ENCODE peak calls at places on chromosomes 7 and 10, in ten cellular contexts. One of them, this sample, is unnamed.

GRCh38 chr7:120807390-120807789 is 50.6 kb downstream of the TSPAN12 start:
- DNase-seq in stimulated activated CD4-positive, alpha-beta T cell treated with anti-CD3 and anti-CD28 coated beads, TNF-alpha, amount 100 ng/mL, for 24 hours: no peak
- DNase-seq in mucosa of descending colon: no peak
- DNase-seq in body of pancreas: no peak
- DNase-seq in glutamatergic neuron: no peak
- DNase-seq in mucosa of gallbladder: no peak
- DNase-seq in NCI-H2081: no peak
- DNase-seq in hepatic stellate cell: no peak
- DNase-seq in stimulated activated CD8-positive, alpha-beta memory T cell treated with anti-CD3 and anti-CD28 coated beads, Interleukin-7, amount 100 ng/mL, for 4 hours: no peak
- DNase-seq in naive thymus-derived CD4-positive, alpha-beta T cell: no peak
- DNase-seq in this sample: no peak

GRCh38 chr7:158368449-158368848 is 219.2 kb downstream of the PTPRN2 start:
- DNase-seq in mucosa of gallbladder: no peak
- DNase-seq in NCI-H2081: no peak
- DNase-seq in body of pancreas: no peak
- DNase-seq in hepatic stellate cell: no peak
- DNase-seq in mucosa of descending colon: no peak
- DNase-seq in naive thymus-derived CD4-positive, alpha-beta T cell: no peak
- DNase-seq in stimulated activated CD8-positive, alpha-beta memory T cell treated with anti-CD3 and anti-CD28 coated beads, Interleukin-7, amount 100 ng/mL, for 4 hours: no peak
- DNase-seq in stimulated activated CD4-positive, alpha-beta T cell treated with anti-CD3 and anti-CD28 coated beads, TNF-alpha, amount 100 ng/mL, for 24 hours: no peak
- DNase-seq in glutamatergic neuron: no peak
- DNase-seq in this sample: no peak

GRCh38 chr7:14000247-14000646 is 10.8 kb upstream of the ETV1 start:
- DNase-seq in naive thymus-derived CD4-positive, alpha-beta T cell: no peak
- DNase-seq in stimulated activated CD8-positive, alpha-beta memory T cell treated with anti-CD3 and anti-CD28 coated beads, Interleukin-7, amount 100 ng/mL, for 4 hours: no peak
- DNase-seq in stimulated activated CD4-positive, alpha-beta T cell treated with anti-CD3 and anti-CD28 coated beads, TNF-alpha, amount 100 ng/mL, for 24 hours: no peak
- DNase-seq in body of pancreas: no peak
- DNase-seq in mucosa of descending colon: no peak
- DNase-seq in glutamatergic neuron: no peak
- DNase-seq in hepatic stellate cell: no peak
- DNase-seq in NCI-H2081: no peak
- DNase-seq in mucosa of gallbladder: no peak
- DNase-seq in this sample: peak

GRCh38 chr7:10889266-10889898 is 84.3 kb upstream of the PHF14 start:
- DNase-seq in body of pancreas: peak
- DNase-seq in glutamatergic neuron: peak
- DNase-seq in mucosa of gallbladder: peak
- DNase-seq in mucosa of descending colon: no peak
- DNase-seq in naive thymus-derived CD4-positive, alpha-beta T cell: peak
- DNase-seq in stimulated activated CD8-positive, alpha-beta memory T cell treated with anti-CD3 and anti-CD28 coated beads, Interleukin-7, amount 100 ng/mL, for 4 hours: peak
- DNase-seq in NCI-H2081: peak
- DNase-seq in stimulated activated CD4-positive, alpha-beta T cell treated with anti-CD3 and anti-CD28 coated beads, TNF-alpha, amount 100 ng/mL, for 24 hours: peak
- DNase-seq in hepatic stellate cell: peak
- DNase-seq in this sample: no peak

GRCh38 chr10:1289591-1289990 is 233.4 kb downstream of the WDR37 start:
- DNase-seq in naive thymus-derived CD4-positive, alpha-beta T cell: no peak
- DNase-seq in glutamatergic neuron: no peak
- DNase-seq in mucosa of descending colon: no peak
- DNase-seq in stimulated activated CD4-positive, alpha-beta T cell treated with anti-CD3 and anti-CD28 coated beads, TNF-alpha, amount 100 ng/mL, for 24 hours: no peak
- DNase-seq in hepatic stellate cell: no peak
- DNase-seq in mucosa of gallbladder: no peak
- DNase-seq in NCI-H2081: no peak
- DNase-seq in stimulated activated CD8-positive, alpha-beta memory T cell treated with anti-CD3 and anti-CD28 coated beads, Interleukin-7, amount 100 ng/mL, for 4 hours: no peak
- DNase-seq in body of pancreas: no peak
- DNase-seq in this sample: no peak

GRCh38 chr10:72013202-72013945 is 49.2 kb downstream of the CHST3 start:
- DNase-seq in mucosa of descending colon: no peak
- DNase-seq in glutamatergic neuron: no peak
- DNase-seq in stimulated activated CD4-positive, alpha-beta T cell treated with anti-CD3 and anti-CD28 coated beads, TNF-alpha, amount 100 ng/mL, for 24 hours: no peak
- DNase-seq in stimulated activated CD8-positive, alpha-beta memory T cell treated with anti-CD3 and anti-CD28 coated beads, Interleukin-7, amount 100 ng/mL, for 4 hours: no peak
- DNase-seq in naive thymus-derived CD4-positive, alpha-beta T cell: no peak
- DNase-seq in NCI-H2081: no peak
- DNase-seq in hepatic stellate cell: no peak
- DNase-seq in mucosa of gallbladder: no peak
- DNase-seq in body of pancreas: peak
- DNase-seq in this sample: no peak

GRCh38 chr7:25779002-25779546 is 372.9 kb upstream of the NFE2L3 start:
- DNase-seq in naive thymus-derived CD4-positive, alpha-beta T cell: no peak
- DNase-seq in glutamatergic neuron: no peak
- DNase-seq in mucosa of gallbladder: no peak
- DNase-seq in mucosa of descending colon: no peak
- DNase-seq in hepatic stellate cell: no peak
- DNase-seq in stimulated activated CD8-positive, alpha-beta memory T cell treated with anti-CD3 and anti-CD28 coated beads, Interleukin-7, amount 100 ng/mL, for 4 hours: no peak
- DNase-seq in NCI-H2081: no peak
- DNase-seq in body of pancreas: no peak
- DNase-seq in stimulated activated CD4-positive, alpha-beta T cell treated with anti-CD3 and anti-CD28 coated beads, TNF-alpha, amount 100 ng/mL, for 24 hours: no peak
- DNase-seq in this sample: no peak

GRCh38 chr7:94289071-94289470 is 105.6 kb upstream of the COL1A2 start:
- DNase-seq in glutamatergic neuron: peak
- DNase-seq in body of pancreas: peak
- DNase-seq in mucosa of gallbladder: peak
- DNase-seq in hepatic stellate cell: peak
- DNase-seq in mucosa of descending colon: no peak
- DNase-seq in NCI-H2081: peak
- DNase-seq in stimulated activated CD4-positive, alpha-beta T cell treated with anti-CD3 and anti-CD28 coated beads, TNF-alpha, amount 100 ng/mL, for 24 hours: no peak
- DNase-seq in stimulated activated CD8-positive, alpha-beta memory T cell treated with anti-CD3 and anti-CD28 coated beads, Interleukin-7, amount 100 ng/mL, for 4 hours: no peak
- DNase-seq in naive thymus-derived CD4-positive, alpha-beta T cell: no peak
- DNase-seq in this sample: no peak

GRCh38 chr7:35647171-35647574 is 47.8 kb downstream of the HERPUD2 start:
- DNase-seq in NCI-H2081: no peak
- DNase-seq in stimulated activated CD4-positive, alpha-beta T cell treated with anti-CD3 and anti-CD28 coated beads, TNF-alpha, amount 100 ng/mL, for 24 hours: no peak
- DNase-seq in hepatic stellate cell: peak
- DNase-seq in mucosa of gallbladder: no peak
- DNase-seq in glutamatergic neuron: peak
- DNase-seq in naive thymus-derived CD4-positive, alpha-beta T cell: no peak
- DNase-seq in mucosa of descending colon: no peak
- DNase-seq in stimulated activated CD8-positive, alpha-beta memory T cell treated with anti-CD3 and anti-CD28 coated beads, Interleukin-7, amount 100 ng/mL, for 4 hours: no peak
- DNase-seq in body of pancreas: peak
- DNase-seq in this sample: no peak

GRCh38 chr7:519429-519973 is at the start of gene PDGFA:
- DNase-seq in stimulated activated CD8-positive, alpha-beta memory T cell treated with anti-CD3 and anti-CD28 coated beads, Interleukin-7, amount 100 ng/mL, for 4 hours: peak
- DNase-seq in naive thymus-derived CD4-positive, alpha-beta T cell: no peak
- DNase-seq in NCI-H2081: peak
- DNase-seq in stimulated activated CD4-positive, alpha-beta T cell treated with anti-CD3 and anti-CD28 coated beads, TNF-alpha, amount 100 ng/mL, for 24 hours: peak
- DNase-seq in body of pancreas: peak
- DNase-seq in hepatic stellate cell: peak
- DNase-seq in mucosa of descending colon: no peak
- DNase-seq in mucosa of gallbladder: no peak
- DNase-seq in glutamatergic neuron: peak
- DNase-seq in this sample: no peak

GRCh38 chr7:99928994-99929729 is at the start of gene GJC3:
- DNase-seq in hepatic stellate cell: peak
- DNase-seq in body of pancreas: peak
- DNase-seq in mucosa of gallbladder: peak
- DNase-seq in mucosa of descending colon: peak
- DNase-seq in stimulated activated CD8-positive, alpha-beta memory T cell treated with anti-CD3 and anti-CD28 coated beads, Interleukin-7, amount 100 ng/mL, for 4 hours: no peak
- DNase-seq in naive thymus-derived CD4-positive, alpha-beta T cell: peak
- DNase-seq in NCI-H2081: peak
- DNase-seq in glutamatergic neuron: peak
- DNase-seq in stimulated activated CD4-positive, alpha-beta T cell treated with anti-CD3 and anti-CD28 coated beads, TNF-alpha, amount 100 ng/mL, for 24 hours: peak
- DNase-seq in this sample: no peak

GRCh38 chr10:98314577-98315284 is 46.7 kb upstream of the LOXL4 start:
- DNase-seq in mucosa of descending colon: no peak
- DNase-seq in body of pancreas: no peak
- DNase-seq in stimulated activated CD8-positive, alpha-beta memory T cell treated with anti-CD3 and anti-CD28 coated beads, Interleukin-7, amount 100 ng/mL, for 4 hours: no peak
- DNase-seq in NCI-H2081: no peak
- DNase-seq in glutamatergic neuron: no peak
- DNase-seq in stimulated activated CD4-positive, alpha-beta T cell treated with anti-CD3 and anti-CD28 coated beads, TNF-alpha, amount 100 ng/mL, for 24 hours: no peak
- DNase-seq in naive thymus-derived CD4-positive, alpha-beta T cell: no peak
- DNase-seq in mucosa of gallbladder: peak
- DNase-seq in hepatic stellate cell: no peak
- DNase-seq in this sample: peak

GRCh38 chr7:40008218-40008815 is 58.3 kb downstream of the CDK13 start:
- DNase-seq in mucosa of gallbladder: no peak
- DNase-seq in mucosa of descending colon: no peak
- DNase-seq in stimulated activated CD8-positive, alpha-beta memory T cell treated with anti-CD3 and anti-CD28 coated beads, Interleukin-7, amount 100 ng/mL, for 4 hours: no peak
- DNase-seq in NCI-H2081: no peak
- DNase-seq in hepatic stellate cell: peak
- DNase-seq in stimulated activated CD4-positive, alpha-beta T cell treated with anti-CD3 and anti-CD28 coated beads, TNF-alpha, amount 100 ng/mL, for 24 hours: no peak
- DNase-seq in glutamatergic neuron: no peak
- DNase-seq in body of pancreas: no peak
- DNase-seq in naive thymus-derived CD4-positive, alpha-beta T cell: no peak
- DNase-seq in this sample: no peak

GRCh38 chr10:2948127-2948854 is 119.1 kb upstream of the PFKP start:
- DNase-seq in glutamatergic neuron: no peak
- DNase-seq in NCI-H2081: no peak
- DNase-seq in naive thymus-derived CD4-positive, alpha-beta T cell: no peak
- DNase-seq in mucosa of descending colon: no peak
- DNase-seq in stimulated activated CD4-positive, alpha-beta T cell treated with anti-CD3 and anti-CD28 coated beads, TNF-alpha, amount 100 ng/mL, for 24 hours: no peak
- DNase-seq in body of pancreas: no peak
- DNase-seq in mucosa of gallbladder: no peak
- DNase-seq in stimulated activated CD8-positive, alpha-beta memory T cell treated with anti-CD3 and anti-CD28 coated beads, Interleukin-7, amount 100 ng/mL, for 4 hours: no peak
- DNase-seq in hepatic stellate cell: no peak
- DNase-seq in this sample: no peak

GRCh38 chr7:74164985-74165456 is 9.1 kb upstream of the EIF4H start:
- DNase-seq in NCI-H2081: no peak
- DNase-seq in mucosa of descending colon: no peak
- DNase-seq in naive thymus-derived CD4-positive, alpha-beta T cell: no peak
- DNase-seq in hepatic stellate cell: no peak
- DNase-seq in body of pancreas: peak
- DNase-seq in glutamatergic neuron: peak
- DNase-seq in stimulated activated CD4-positive, alpha-beta T cell treated with anti-CD3 and anti-CD28 coated beads, TNF-alpha, amount 100 ng/mL, for 24 hours: no peak
- DNase-seq in mucosa of gallbladder: no peak
- DNase-seq in stimulated activated CD8-positive, alpha-beta memory T cell treated with anti-CD3 and anti-CD28 coated beads, Interleukin-7, amount 100 ng/mL, for 4 hours: no peak
- DNase-seq in this sample: no peak

GRCh38 chr7:2886391-2886790 is 42.3 kb upstream of the GNA12 start:
- DNase-seq in naive thymus-derived CD4-positive, alpha-beta T cell: no peak
- DNase-seq in body of pancreas: no peak
- DNase-seq in stimulated activated CD4-positive, alpha-beta T cell treated with anti-CD3 and anti-CD28 coated beads, TNF-alpha, amount 100 ng/mL, for 24 hours: no peak
- DNase-seq in mucosa of gallbladder: no peak
- DNase-seq in stimulated activated CD8-positive, alpha-beta memory T cell treated with anti-CD3 and anti-CD28 coated beads, Interleukin-7, amount 100 ng/mL, for 4 hours: no peak
- DNase-seq in NCI-H2081: no peak
- DNase-seq in mucosa of descending colon: no peak
- DNase-seq in glutamatergic neuron: no peak
- DNase-seq in hepatic stellate cell: no peak
- DNase-seq in this sample: no peak

GRCh38 chr10:10804061-10804460 is 213.6 kb upstream of the CELF2 start:
- DNase-seq in mucosa of descending colon: no peak
- DNase-seq in naive thymus-derived CD4-positive, alpha-beta T cell: no peak
- DNase-seq in stimulated activated CD8-positive, alpha-beta memory T cell treated with anti-CD3 and anti-CD28 coated beads, Interleukin-7, amount 100 ng/mL, for 4 hours: no peak
- DNase-seq in NCI-H2081: no peak
- DNase-seq in body of pancreas: no peak
- DNase-seq in hepatic stellate cell: no peak
- DNase-seq in stimulated activated CD4-positive, alpha-beta T cell treated with anti-CD3 and anti-CD28 coated beads, TNF-alpha, amount 100 ng/mL, for 24 hours: no peak
- DNase-seq in glutamatergic neuron: no peak
- DNase-seq in mucosa of gallbladder: no peak
- DNase-seq in this sample: no peak

GRCh38 chr10:58641708-58642107 is 129.0 kb downstream of the BICC1 start:
- DNase-seq in mucosa of gallbladder: no peak
- DNase-seq in body of pancreas: no peak
- DNase-seq in stimulated activated CD8-positive, alpha-beta memory T cell treated with anti-CD3 and anti-CD28 coated beads, Interleukin-7, amount 100 ng/mL, for 4 hours: no peak
- DNase-seq in NCI-H2081: no peak
- DNase-seq in glutamatergic neuron: no peak
- DNase-seq in naive thymus-derived CD4-positive, alpha-beta T cell: no peak
- DNase-seq in stimulated activated CD4-positive, alpha-beta T cell treated with anti-CD3 and anti-CD28 coated beads, TNF-alpha, amount 100 ng/mL, for 24 hours: no peak
- DNase-seq in hepatic stellate cell: no peak
- DNase-seq in mucosa of descending colon: no peak
- DNase-seq in this sample: no peak

GRCh38 chr7:1087952-1088920 is at the start of gene GPER1:
- DNase-seq in mucosa of gallbladder: peak
- DNase-seq in stimulated activated CD4-positive, alpha-beta T cell treated with anti-CD3 and anti-CD28 coated beads, TNF-alpha, amount 100 ng/mL, for 24 hours: no peak
- DNase-seq in stimulated activated CD8-positive, alpha-beta memory T cell treated with anti-CD3 and anti-CD28 coated beads, Interleukin-7, amount 100 ng/mL, for 4 hours: no peak
- DNase-seq in NCI-H2081: no peak
- DNase-seq in body of pancreas: peak
- DNase-seq in glutamatergic neuron: peak
- DNase-seq in hepatic stellate cell: peak
- DNase-seq in mucosa of descending colon: peak
- DNase-seq in naive thymus-derived CD4-positive, alpha-beta T cell: no peak
- DNase-seq in this sample: no peak

GRCh38 chr10:113616244-113617074 is 47.4 kb downstream of the NRAP start:
- DNase-seq in hepatic stellate cell: no peak
- DNase-seq in mucosa of descending colon: no peak
- DNase-seq in body of pancreas: no peak
- DNase-seq in mucosa of gallbladder: no peak
- DNase-seq in naive thymus-derived CD4-positive, alpha-beta T cell: no peak
- DNase-seq in NCI-H2081: no peak
- DNase-seq in stimulated activated CD4-positive, alpha-beta T cell treated with anti-CD3 and anti-CD28 coated beads, TNF-alpha, amount 100 ng/mL, for 24 hours: no peak
- DNase-seq in stimulated activated CD8-positive, alpha-beta memory T cell treated with anti-CD3 and anti-CD28 coated beads, Interleukin-7, amount 100 ng/mL, for 4 hours: no peak
- DNase-seq in glutamatergic neuron: no peak
- DNase-seq in this sample: no peak

GRCh38 chr7:37590824-37591223 is 92.7 kb upstream of the GPR141 start:
- DNase-seq in hepatic stellate cell: no peak
- DNase-seq in mucosa of gallbladder: no peak
- DNase-seq in glutamatergic neuron: no peak
- DNase-seq in stimulated activated CD8-positive, alpha-beta memory T cell treated with anti-CD3 and anti-CD28 coated beads, Interleukin-7, amount 100 ng/mL, for 4 hours: no peak
- DNase-seq in body of pancreas: no peak
- DNase-seq in naive thymus-derived CD4-positive, alpha-beta T cell: no peak
- DNase-seq in NCI-H2081: no peak
- DNase-seq in mucosa of descending colon: no peak
- DNase-seq in stimulated activated CD4-positive, alpha-beta T cell treated with anti-CD3 and anti-CD28 coated beads, TNF-alpha, amount 100 ng/mL, for 24 hours: no peak
- DNase-seq in this sample: no peak

This sample was measured in SIG-M5.